ENCODE peak calls at places on chromosomes 7 and 10, in seven cellular contexts. One of them, this sample, is unnamed. For H3K36me3 and H3K4me1, the result is how much of the 10 kb centered on the place peaks cover.

GRCh38 chr10:108904163-108904878 is 1019.0 kb downstream of the XPNPEP1 start:
- ATAC-seq in heart right ventricle: no peak
- ATAC-seq in left lung: no peak
- ATAC-seq in K562: no peak
- ATAC-seq in HCT116: no peak
- ATAC-seq in PC-3: no peak
- ATAC-seq in upper lobe of left lung: no peak
- ATAC-seq in this sample: peak

GRCh38 chr7:25632616-25633015 is 404.3 kb upstream of the NPVF start:
- ATAC-seq in heart right ventricle: no peak
- ATAC-seq in left lung: no peak
- ATAC-seq in PC-3: no peak
- ATAC-seq in HCT116: no peak
- ATAC-seq in upper lobe of left lung: no peak
- ATAC-seq in K562: no peak
- ATAC-seq in this sample: no peak

GRCh38 chr7:36690514-36691187 is 33.6 kb downstream of the AOAH start:
- ATAC-seq in upper lobe of left lung: no peak
- ATAC-seq in K562: no peak
- ATAC-seq in heart right ventricle: no peak
- ATAC-seq in left lung: no peak
- ATAC-seq in HCT116: no peak
- ATAC-seq in PC-3: no peak
- ATAC-seq in this sample: no peak

GRCh38 chr10:67015225-67015624 is 89.4 kb downstream of the LRRTM3 start:
- ATAC-seq in heart right ventricle: no peak
- ATAC-seq in PC-3: peak
- ATAC-seq in K562: no peak
- ATAC-seq in left lung: no peak
- ATAC-seq in HCT116: no peak
- ATAC-seq in upper lobe of left lung: no peak
- ATAC-seq in this sample: no peak

GRCh38 chr10:48478980-48479811 is 125.7 kb downstream of the ARHGAP22 start:
- ATAC-seq in heart right ventricle: no peak
- ATAC-seq in left lung: no peak
- ATAC-seq in PC-3: no peak
- ATAC-seq in upper lobe of left lung: no peak
- ATAC-seq in K562: no peak
- ATAC-seq in HCT116: no peak
- ATAC-seq in this sample: no peak

GRCh38 chr10:35495521-35496238 is 109.5 kb upstream of the GJD4 start:
- ATAC-seq in left lung: peak
- ATAC-seq in K562: no peak
- ATAC-seq in upper lobe of left lung: no peak
- ATAC-seq in PC-3: no peak
- ATAC-seq in HCT116: no peak
- ATAC-seq in heart right ventricle: peak
- ATAC-seq in this sample: peak

GRCh38 chr7:157477550-157478212 is 140.9 kb downstream of the DNAJB6 start:
- ATAC-seq in PC-3: no peak
- ATAC-seq in heart right ventricle: no peak
- ATAC-seq in K562: peak
- ATAC-seq in left lung: no peak
- ATAC-seq in HCT116: no peak
- ATAC-seq in upper lobe of left lung: no peak
- ATAC-seq in this sample: no peak

GRCh38 chr10:132691711-132692153 is 94.2 kb downstream of the NKX6-2 start:
- ATAC-seq in K562: no peak
- ATAC-seq in HCT116: no peak
- ATAC-seq in upper lobe of left lung: no peak
- ATAC-seq in left lung: no peak
- ATAC-seq in PC-3: no peak
- ATAC-seq in heart right ventricle: no peak
- ATAC-seq in this sample: no peak

GRCh38 chr7:69706070-69706469 is 107.8 kb downstream of the AUTS2 start:
- ATAC-seq in HCT116: no peak
- ATAC-seq in heart right ventricle: peak
- ATAC-seq in K562: no peak
- ATAC-seq in upper lobe of left lung: no peak
- ATAC-seq in PC-3: no peak
- ATAC-seq in left lung: no peak
- ATAC-seq in this sample: no peak

GRCh38 chr10:79502561-79503309 is 9.6 kb upstream of the EIF5AL1 start:
- ATAC-seq in HCT116: peak
- ATAC-seq in upper lobe of left lung: peak
- ATAC-seq in K562: peak
- ATAC-seq in left lung: peak
- ATAC-seq in heart right ventricle: peak
- ATAC-seq in PC-3: peak
- ATAC-seq in this sample: peak

GRCh38 chr7:90595341-90595800 is 750 bp upstream of the CDK14 start:
- ATAC-seq in heart right ventricle: no peak
- ATAC-seq in PC-3: peak
- ATAC-seq in K562: no peak
- ATAC-seq in HCT116: no peak
- ATAC-seq in left lung: peak
- ATAC-seq in upper lobe of left lung: no peak
- ATAC-seq in this sample: peak

GRCh38 chr7:84665339-84665738 is 470.8 kb upstream of the SEMA3A start:
- ATAC-seq in upper lobe of left lung: no peak
- ATAC-seq in HCT116: no peak
- ATAC-seq in PC-3: no peak
- ATAC-seq in K562: no peak
- ATAC-seq in left lung: no peak
- ATAC-seq in heart right ventricle: no peak
- ATAC-seq in this sample: no peak

GRCh38 chr10:58351616-58352578 is 17.1 kb downstream of the UBE2D1 start:
- ATAC-seq in PC-3: peak
- ATAC-seq in left lung: no peak
- ATAC-seq in HCT116: no peak
- ATAC-seq in heart right ventricle: peak
- ATAC-seq in K562: no peak
- ATAC-seq in upper lobe of left lung: no peak
- ATAC-seq in this sample: no peak

GRCh38 chr7:73758581-73759138 is 11.4 kb downstream of the CLDN3 start:
- ATAC-seq in K562: peak
- ATAC-seq in left lung: no peak
- ATAC-seq in heart right ventricle: no peak
- ATAC-seq in upper lobe of left lung: no peak
- ATAC-seq in HCT116: no peak
- ATAC-seq in PC-3: no peak
- ATAC-seq in this sample: no peak

GRCh38 chr10:12390733-12391132 is 41.4 kb downstream of the CAMK1D start:
- ATAC-seq in heart right ventricle: peak
- ATAC-seq in left lung: no peak
- ATAC-seq in upper lobe of left lung: peak
- ATAC-seq in K562: no peak
- ATAC-seq in PC-3: no peak
- ATAC-seq in HCT116: no peak
- ATAC-seq in this sample: peak

GRCh38 chr7:36811807-36812206 is 87.5 kb upstream of the AOAH start:
- ATAC-seq in HCT116: no peak
- ATAC-seq in PC-3: no peak
- ATAC-seq in left lung: no peak
- ATAC-seq in upper lobe of left lung: no peak
- ATAC-seq in heart right ventricle: no peak
- ATAC-seq in K562: no peak
- ATAC-seq in this sample: no peak

GRCh38 chr10:17239276-17239660 is 11.2 kb downstream of the VIM start:
- ATAC-seq in PC-3: no peak
- ATAC-seq in left lung: no peak
- ATAC-seq in upper lobe of left lung: peak
- ATAC-seq in heart right ventricle: no peak
- ATAC-seq in K562: no peak
- ATAC-seq in HCT116: no peak
- ATAC-seq in this sample: no peak

DNA sequence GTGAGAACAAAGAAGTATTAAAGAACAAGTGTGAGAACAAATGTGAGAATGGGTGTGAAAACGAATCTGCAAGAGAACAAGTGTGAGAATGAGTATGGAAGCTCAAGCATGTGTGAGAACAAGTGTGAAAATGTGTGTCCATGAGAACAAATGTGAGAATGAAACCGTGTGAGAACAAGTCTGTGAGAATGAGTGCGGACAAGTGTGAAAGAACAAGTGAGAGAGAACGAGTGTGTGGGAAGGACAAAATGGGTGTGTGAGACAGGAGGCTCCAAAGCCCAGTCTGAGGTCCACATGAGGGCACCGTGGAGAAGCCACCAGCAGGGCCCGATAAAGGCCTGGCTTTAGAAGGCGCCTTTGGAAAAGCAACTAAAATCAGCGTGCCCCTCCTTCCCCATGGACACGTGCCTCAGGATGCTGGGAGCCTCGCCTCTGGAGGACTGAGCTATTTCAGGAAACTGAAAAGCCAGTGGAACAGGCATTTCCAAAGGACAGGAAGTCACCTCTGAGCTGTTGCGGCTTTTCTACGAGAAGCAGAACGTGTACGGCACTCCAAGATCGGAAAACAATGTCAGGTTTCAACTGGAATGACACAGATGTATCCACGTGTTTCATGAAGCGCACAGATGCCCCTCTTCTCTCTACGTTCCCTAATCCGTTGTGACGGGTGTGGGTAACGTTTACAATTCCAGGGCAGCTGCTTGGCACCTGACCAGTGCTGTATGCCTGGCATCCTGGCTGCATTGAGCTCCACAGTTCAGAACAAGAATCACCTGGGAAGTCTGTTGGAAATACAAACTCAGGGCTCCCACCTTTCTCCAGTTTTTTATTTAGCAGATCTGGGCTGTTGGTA is 46.4 kb downstream of the ESYT2 start:
- ATAC-seq in left lung: peak
- ATAC-seq in heart right ventricle: peak
- ATAC-seq in upper lobe of left lung: peak
- ATAC-seq in HCT116: peak
- ATAC-seq in K562: peak
- ATAC-seq in PC-3: peak
- ATAC-seq in this sample: peak
- TF ChIP-seq CTCF in left lung: peak
- TF ChIP-seq CTCF in heart right ventricle: peak
- TF ChIP-seq CTCF in upper lobe of left lung: peak
- TF ChIP-seq CTCF in HCT116: peak
- TF ChIP-seq CTCF in K562: peak
- TF ChIP-seq CTCF in PC-3: peak
- TF ChIP-seq CTCF in this sample: peak

GRCh38 chr10:381346-381745 is 246.1 kb downstream of the ZMYND11 start:
- ATAC-seq in upper lobe of left lung: no peak
- ATAC-seq in PC-3: no peak
- ATAC-seq in HCT116: no peak
- ATAC-seq in heart right ventricle: no peak
- ATAC-seq in left lung: no peak
- ATAC-seq in K562: no peak
- ATAC-seq in this sample: no peak
- H3K36me3 ChIP-seq in upper lobe of left lung: under half
- H3K36me3 ChIP-seq in PC-3: under half
- H3K36me3 ChIP-seq in HCT116: under half
- H3K36me3 ChIP-seq in heart right ventricle: under half
- H3K36me3 ChIP-seq in left lung: under half
- H3K36me3 ChIP-seq in K562: under half
- H3K36me3 ChIP-seq in this sample: under half

GRCh38 chr7:92782855-92783254 is 53.5 kb downstream of the CDK6 start:
- ATAC-seq in HCT116: no peak
- ATAC-seq in heart right ventricle: no peak
- ATAC-seq in PC-3: no peak
- ATAC-seq in left lung: no peak
- ATAC-seq in K562: peak
- ATAC-seq in upper lobe of left lung: no peak
- ATAC-seq in this sample: no peak

GRCh38 chr7:92782236-92782635 is 54.1 kb downstream of the CDK6 start:
- ATAC-seq in upper lobe of left lung: no peak
- ATAC-seq in heart right ventricle: no peak
- ATAC-seq in HCT116: peak
- ATAC-seq in left lung: no peak
- ATAC-seq in PC-3: no peak
- ATAC-seq in K562: no peak
- ATAC-seq in this sample: no peak

GRCh38 chr7:92783260-92783911 is 53.0 kb downstream of the CDK6 start:
- ATAC-seq in heart right ventricle: no peak
- ATAC-seq in K562: no peak
- ATAC-seq in left lung: no peak
- ATAC-seq in HCT116: no peak
- ATAC-seq in upper lobe of left lung: no peak
- ATAC-seq in PC-3: peak
- ATAC-seq in this sample: no peak

GRCh38 chr7:92785923-92786322 is 50.5 kb downstream of the CDK6 start:
- ATAC-seq in heart right ventricle: peak
- ATAC-seq in PC-3: no peak
- ATAC-seq in HCT116: no peak
- ATAC-seq in K562: peak
- ATAC-seq in upper lobe of left lung: peak
- ATAC-seq in left lung: peak
- ATAC-seq in this sample: peak

DNA sequence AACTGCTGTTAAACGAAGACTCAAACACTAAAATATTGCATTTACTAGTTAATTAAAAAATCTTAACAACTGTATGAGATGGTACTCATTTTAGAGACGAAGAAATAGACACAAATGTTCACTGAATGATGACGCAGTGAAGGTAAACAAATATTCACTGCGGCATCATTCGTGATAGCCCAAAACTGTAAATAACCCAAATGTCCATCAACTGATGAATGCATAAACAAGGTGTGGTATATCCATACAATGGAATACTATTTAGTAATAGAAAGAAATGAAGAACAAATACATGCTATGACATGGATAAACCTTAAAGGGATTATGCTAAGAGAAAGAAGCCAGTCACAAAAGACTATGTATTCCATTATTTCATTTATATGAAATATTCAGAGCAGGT is 51.4 kb downstream of the CDK6 start:
- ATAC-seq in left lung: no peak
- ATAC-seq in K562: no peak
- ATAC-seq in PC-3: no peak
- ATAC-seq in heart right ventricle: no peak
- ATAC-seq in HCT116: no peak
- ATAC-seq in upper lobe of left lung: no peak
- ATAC-seq in this sample: no peak
- H3K4me1 ChIP-seq in left lung: under half
- H3K4me1 ChIP-seq in K562: under half
- H3K4me1 ChIP-seq in PC-3: under half
- H3K4me1 ChIP-seq in heart right ventricle: under half
- H3K4me1 ChIP-seq in HCT116: under half
- H3K4me1 ChIP-seq in upper lobe of left lung: under half
- H3K4me1 ChIP-seq in this sample: half or more

DNA sequence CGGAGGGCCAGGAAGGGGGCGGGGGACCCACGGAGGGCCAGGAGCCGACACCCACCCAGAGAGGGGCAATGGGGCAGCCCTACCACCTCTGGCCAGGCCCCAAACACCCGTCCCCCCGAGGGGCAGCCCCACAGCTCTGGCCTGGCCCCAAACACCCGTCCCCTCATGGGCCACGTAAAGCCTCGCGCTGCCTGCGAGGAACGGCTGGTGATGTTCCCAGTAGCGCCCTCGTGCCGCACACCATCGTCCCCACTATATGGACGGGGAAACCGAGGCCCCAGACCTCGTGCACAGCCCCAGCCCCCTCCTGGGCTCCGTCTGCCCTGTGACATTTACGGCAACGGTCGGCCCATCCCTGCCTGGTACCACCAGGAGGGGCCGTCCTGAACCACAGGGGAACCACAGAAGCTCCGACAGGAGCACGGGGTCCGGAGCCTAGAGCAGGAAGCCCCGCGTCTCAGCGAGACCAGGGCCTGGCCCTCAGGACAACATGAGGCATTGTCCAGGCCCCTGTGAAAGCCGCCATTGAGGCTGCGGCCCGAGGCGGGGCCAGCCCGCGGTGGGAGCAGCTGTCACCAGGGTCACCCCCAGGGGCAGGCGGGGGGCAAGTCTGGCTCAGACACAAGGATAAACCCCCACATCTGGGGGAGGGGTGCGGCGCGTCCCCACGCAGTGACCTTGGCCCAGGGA is 35.6 kb downstream of the GET4 start:
- ATAC-seq in HCT116: no peak
- ATAC-seq in left lung: no peak
- ATAC-seq in heart right ventricle: no peak
- ATAC-seq in K562: no peak
- ATAC-seq in PC-3: no peak
- ATAC-seq in upper lobe of left lung: no peak
- ATAC-seq in this sample: no peak
- TF ChIP-seq CTCF in HCT116: no peak
- TF ChIP-seq CTCF in left lung: no peak
- TF ChIP-seq CTCF in heart right ventricle: no peak
- TF ChIP-seq CTCF in K562: no peak
- TF ChIP-seq CTCF in PC-3: no peak
- TF ChIP-seq CTCF in upper lobe of left lung: no peak
- TF ChIP-seq CTCF in this sample: no peak

This sample was measured in gastroesophageal sphincter.